ENCODE peak calls at places on chromosomes 5 and 9, in seven cellular contexts. V is adrenal gland; A is Peyer's patch; X is GM04504; G is NCI-H774; M is amniotic stem cell; R is activated T-helper 9 cell treated with anti-CD3 and anti-CD28 coated beads, Interleukin-2, amount 50 U/mL, for 16 hours. W is an unnamed sample.

GRCh38 chr9:101354143-101354764 is 30.6 kb downstream of the BAAT start:
- DNase-seq in V (no peak), A (no peak), X (no peak), G (no peak), M (no peak), R (no peak), W (no peak)

GRCh38 chr5:177317959-177318377 is 6.3 kb upstream of the MXD3 start:
- DNase-seq in V (peak), A (peak), X (peak), G (peak), M (peak), R (peak), W (no peak)

GRCh38 chr9:3741729-3742128 is 215.9 kb upstream of the RFX3 start:
- DNase-seq in V (no peak), A (no peak), X (no peak), G (no peak), M (no peak), R (no peak), W (no peak)

GRCh38 chr5:1107167-1108007 is 4.5 kb downstream of the SLC12A7 start:
- DNase-seq in V (no peak), A (no peak), X (no peak), G (no peak), M (no peak), R (no peak), W (no peak)

GRCh38 chr5:106691701-106692100 is 979.0 kb downstream of the EFNA5 start:
- DNase-seq in V (no peak), A (no peak), X (no peak), G (no peak), M (no peak), R (no peak), W (no peak)

GRCh38 chr9:114409103-114409780 is 21.5 kb upstream of the AKNA start:
- DNase-seq in V (no peak), A (no peak), X (no peak), G (no peak), M (peak), R (no peak), W (peak)

GRCh38 chr5:79795764-79796398 is 106.2 kb downstream of the CMYA5 start:
- DNase-seq in V (no peak), A (no peak), X (peak), G (no peak), M (no peak), R (no peak), W (no peak)

GRCh38 chr9:6877671-6878161 is 119.9 kb downstream of the KDM4C start:
- DNase-seq in V (no peak), A (no peak), X (no peak), G (no peak), M (no peak), R (no peak), W (no peak)

GRCh38 chr9:4982720-4983482 is 2.2 kb upstream of the JAK2 start:
- DNase-seq in V (no peak), A (no peak), X (no peak), G (no peak), M (no peak), R (no peak), W (no peak)

GRCh38 chr5:141478321-141478945 is 2.7 kb downstream of the PCDHGC3 start:
- DNase-seq in V (no peak), A (no peak), X (no peak), G (peak), M (no peak), R (no peak), W (no peak)

GRCh38 chr5:141608557-141608956 is 10.2 kb downstream of the DIAPH1 start:
- DNase-seq in V (no peak), A (no peak), X (no peak), G (no peak), M (no peak), R (no peak), W (no peak)

GRCh38 chr9:114958021-114958846 is 27.8 kb upstream of the TNFSF8 start:
- DNase-seq in V (peak), A (no peak), X (no peak), G (no peak), M (no peak), R (peak), W (no peak)

GRCh38 chr5:32232441-32233219 is 58.5 kb upstream of the GOLPH3 start:
- DNase-seq in V (peak), A (peak), X (peak), G (peak), M (peak), R (peak), W (peak)

GRCh38 chr5:179623906-179624741 is 653 bp upstream of the HNRNPH1 start:
- DNase-seq in V (peak), A (no peak), X (peak), G (no peak), M (peak), R (peak), W (no peak)

GRCh38 chr9:120808931-120809330 is 15.7 kb upstream of the FBXW2 start:
- DNase-seq in V (no peak), A (no peak), X (no peak), G (no peak), M (no peak), R (no peak), W (no peak)

GRCh38 chr5:103362211-103362610 is 103.6 kb downstream of the MACIR start:
- DNase-seq in V (no peak), A (no peak), X (no peak), G (no peak), M (no peak), R (no peak), W (no peak)

GRCh38 chr9:120713257-120714087 is 798 bp downstream of the MEGF9 start:
- DNase-seq in V (peak), A (peak), X (no peak), G (no peak), M (no peak), R (no peak), W (no peak)

GRCh38 chr9:126671381-126671831 is 57.7 kb downstream of the LMX1B start:
- DNase-seq in V (no peak), A (no peak), X (no peak), G (peak), M (no peak), R (no peak), W (no peak)

GRCh38 chr5:171309526-171310333 is 682 bp downstream of the TLX3 start:
- DNase-seq in V (no peak), A (no peak), X (no peak), G (no peak), M (no peak), R (no peak), W (no peak)

GRCh38 chr5:169583101-169583423 is 511 bp upstream of the SPDL1 start:
- DNase-seq in V (no peak), A (no peak), X (no peak), G (no peak), M (no peak), R (no peak), W (no peak)

GRCh38 chr5:65927497-65928340 is 1.3 kb downstream of the ERBIN start:
- DNase-seq in V (no peak), A (peak), X (peak), G (no peak), M (peak), R (no peak), W (no peak)

GRCh38 chr5:141861194-141861593 is 17.0 kb downstream of the PCDH1 start:
- DNase-seq in V (no peak), A (no peak), X (no peak), G (no peak), M (no peak), R (no peak), W (no peak)

GRCh38 chr5:136749016-136749415 is 383.7 kb upstream of the TRPC7 start:
- DNase-seq in V (no peak), A (no peak), X (no peak), G (no peak), M (no peak), R (no peak), W (no peak)

GRCh38 chr5:141402553-141403328 is at the start of gene PCDHGA9:
- DNase-seq in V (no peak), A (no peak), X (no peak), G (no peak), M (no peak), R (no peak), W (no peak)